ENCODE peak calls at places on chromosomes 4 and X, in eight cellular contexts. One of them, this sample, is unnamed.
A peak's percentile ranks its signal among the peaks of the same experiment; 100 is the strongest.

GRCh38 chr4:173346074-173346473 is 11.9 kb upstream of the HMGB2 start:
- DNase-seq in activated effector memory CD4-positive, alpha-beta T cell treated with Interleukin-2 at 50 U/mL for 16 hours: no peak
- DNase-seq in activated CD8-positive, alpha-beta memory T cell treated with anti-CD3 and anti-CD28 coated beads for 4 hours: no peak
- DNase-seq in HCEC 1CT: peak; percentile 65
- DNase-seq in GM04504: peak; percentile 46
- DNase-seq in activated naive CD4-positive, alpha-beta T cell: no peak
- DNase-seq in ACHN: peak; percentile 57
- DNase-seq in BJ: peak; percentile 78
- DNase-seq in this sample: peak; percentile 35

GRCh38 chr4:71607780-71608673 is 175.9 kb downstream of the GC start:
- DNase-seq in HCEC 1CT: peak; percentile 30
- DNase-seq in GM04504: no peak
- DNase-seq in activated naive CD4-positive, alpha-beta T cell: no peak
- DNase-seq in BJ: peak; percentile 3
- DNase-seq in ACHN: peak; percentile 37
- DNase-seq in activated effector memory CD4-positive, alpha-beta T cell treated with Interleukin-2 at 50 U/mL for 16 hours: no peak
- DNase-seq in activated CD8-positive, alpha-beta memory T cell treated with anti-CD3 and anti-CD28 coated beads for 4 hours: no peak
- DNase-seq in this sample: peak; percentile 7

GRCh38 chrX:14039344-14039743 is 9.7 kb upstream of the GEMIN8 start:
- DNase-seq in activated CD8-positive, alpha-beta memory T cell treated with anti-CD3 and anti-CD28 coated beads for 4 hours: no peak
- DNase-seq in ACHN: peak; percentile 23
- DNase-seq in BJ: no peak
- DNase-seq in activated effector memory CD4-positive, alpha-beta T cell treated with Interleukin-2 at 50 U/mL for 16 hours: peak; percentile 7
- DNase-seq in activated naive CD4-positive, alpha-beta T cell: peak; percentile 8
- DNase-seq in HCEC 1CT: peak; percentile 20
- DNase-seq in GM04504: no peak
- DNase-seq in this sample: peak; percentile 39

GRCh38 chr4:109614466-109614865 is 54.4 kb downstream of the MCUB start:
- DNase-seq in activated CD8-positive, alpha-beta memory T cell treated with anti-CD3 and anti-CD28 coated beads for 4 hours: no peak
- DNase-seq in activated naive CD4-positive, alpha-beta T cell: no peak
- DNase-seq in HCEC 1CT: no peak
- DNase-seq in activated effector memory CD4-positive, alpha-beta T cell treated with Interleukin-2 at 50 U/mL for 16 hours: no peak
- DNase-seq in BJ: no peak
- DNase-seq in ACHN: no peak
- DNase-seq in GM04504: no peak
- DNase-seq in this sample: no peak

GRCh38 chr4:80027611-80028010 is 45.4 kb downstream of the ANTXR2 start:
- DNase-seq in BJ: no peak
- DNase-seq in activated naive CD4-positive, alpha-beta T cell: no peak
- DNase-seq in activated effector memory CD4-positive, alpha-beta T cell treated with Interleukin-2 at 50 U/mL for 16 hours: no peak
- DNase-seq in GM04504: no peak
- DNase-seq in HCEC 1CT: no peak
- DNase-seq in ACHN: no peak
- DNase-seq in activated CD8-positive, alpha-beta memory T cell treated with anti-CD3 and anti-CD28 coated beads for 4 hours: no peak
- DNase-seq in this sample: no peak

GRCh38 chrX:29728639-29729038 is 486.7 kb upstream of the MAGEB2 start:
- DNase-seq in GM04504: no peak
- DNase-seq in ACHN: peak; percentile 0
- DNase-seq in BJ: no peak
- DNase-seq in activated naive CD4-positive, alpha-beta T cell: no peak
- DNase-seq in activated effector memory CD4-positive, alpha-beta T cell treated with Interleukin-2 at 50 U/mL for 16 hours: no peak
- DNase-seq in HCEC 1CT: peak; percentile 5
- DNase-seq in activated CD8-positive, alpha-beta memory T cell treated with anti-CD3 and anti-CD28 coated beads for 4 hours: no peak
- DNase-seq in this sample: peak; percentile 11

GRCh38 chrX:44596277-44596676 is 53.6 kb upstream of the FUNDC1 start:
- DNase-seq in activated effector memory CD4-positive, alpha-beta T cell treated with Interleukin-2 at 50 U/mL for 16 hours: no peak
- DNase-seq in ACHN: no peak
- DNase-seq in BJ: no peak
- DNase-seq in activated naive CD4-positive, alpha-beta T cell: no peak
- DNase-seq in GM04504: no peak
- DNase-seq in HCEC 1CT: no peak
- DNase-seq in activated CD8-positive, alpha-beta memory T cell treated with anti-CD3 and anti-CD28 coated beads for 4 hours: no peak
- DNase-seq in this sample: no peak

GRCh38 chr4:75598390-75598789 is 31.9 kb downstream of the CDKL2 start:
- DNase-seq in ACHN: peak; percentile 24
- DNase-seq in activated naive CD4-positive, alpha-beta T cell: no peak
- DNase-seq in HCEC 1CT: peak; percentile 16
- DNase-seq in BJ: peak; percentile 25
- DNase-seq in GM04504: peak; percentile 5
- DNase-seq in activated CD8-positive, alpha-beta memory T cell treated with anti-CD3 and anti-CD28 coated beads for 4 hours: no peak
- DNase-seq in activated effector memory CD4-positive, alpha-beta T cell treated with Interleukin-2 at 50 U/mL for 16 hours: no peak
- DNase-seq in this sample: peak; percentile 11

GRCh38 chr4:173535932-173536331 is 5.9 kb upstream of the HAND2 start:
- DNase-seq in activated CD8-positive, alpha-beta memory T cell treated with anti-CD3 and anti-CD28 coated beads for 4 hours: no peak
- DNase-seq in BJ: no peak
- DNase-seq in activated effector memory CD4-positive, alpha-beta T cell treated with Interleukin-2 at 50 U/mL for 16 hours: no peak
- DNase-seq in HCEC 1CT: no peak
- DNase-seq in ACHN: no peak
- DNase-seq in GM04504: no peak
- DNase-seq in activated naive CD4-positive, alpha-beta T cell: no peak
- DNase-seq in this sample: no peak

GRCh38 chrX:137428777-137429564 is 137.0 kb upstream of the ZIC3 start:
- DNase-seq in ACHN: no peak
- DNase-seq in activated effector memory CD4-positive, alpha-beta T cell treated with Interleukin-2 at 50 U/mL for 16 hours: no peak
- DNase-seq in GM04504: no peak
- DNase-seq in activated CD8-positive, alpha-beta memory T cell treated with anti-CD3 and anti-CD28 coated beads for 4 hours: no peak
- DNase-seq in BJ: no peak
- DNase-seq in activated naive CD4-positive, alpha-beta T cell: no peak
- DNase-seq in HCEC 1CT: no peak
- DNase-seq in this sample: no peak

GRCh38 chrX:21493226-21493850 is 119.1 kb downstream of the CNKSR2 start:
- DNase-seq in GM04504: peak; percentile 1
- DNase-seq in ACHN: no peak
- DNase-seq in HCEC 1CT: peak; percentile 34
- DNase-seq in activated effector memory CD4-positive, alpha-beta T cell treated with Interleukin-2 at 50 U/mL for 16 hours: no peak
- DNase-seq in BJ: no peak
- DNase-seq in activated naive CD4-positive, alpha-beta T cell: no peak
- DNase-seq in activated CD8-positive, alpha-beta memory T cell treated with anti-CD3 and anti-CD28 coated beads for 4 hours: no peak
- DNase-seq in this sample: no peak

GRCh38 chr4:11615601-11616000 is 186.9 kb upstream of the HS3ST1 start:
- DNase-seq in activated naive CD4-positive, alpha-beta T cell: no peak
- DNase-seq in ACHN: no peak
- DNase-seq in activated effector memory CD4-positive, alpha-beta T cell treated with Interleukin-2 at 50 U/mL for 16 hours: no peak
- DNase-seq in GM04504: no peak
- DNase-seq in HCEC 1CT: no peak
- DNase-seq in BJ: no peak
- DNase-seq in activated CD8-positive, alpha-beta memory T cell treated with anti-CD3 and anti-CD28 coated beads for 4 hours: no peak
- DNase-seq in this sample: no peak

GRCh38 chr4:175176710-175177109 is 258.6 kb downstream of the ADAM29 start:
- DNase-seq in ACHN: no peak
- DNase-seq in activated CD8-positive, alpha-beta memory T cell treated with anti-CD3 and anti-CD28 coated beads for 4 hours: no peak
- DNase-seq in BJ: no peak
- DNase-seq in GM04504: no peak
- DNase-seq in activated effector memory CD4-positive, alpha-beta T cell treated with Interleukin-2 at 50 U/mL for 16 hours: no peak
- DNase-seq in activated naive CD4-positive, alpha-beta T cell: no peak
- DNase-seq in HCEC 1CT: no peak
- DNase-seq in this sample: no peak

GRCh38 chr4:184028571-184028996 is 123.5 kb downstream of the STOX2 start:
- DNase-seq in BJ: no peak
- DNase-seq in GM04504: no peak
- DNase-seq in activated CD8-positive, alpha-beta memory T cell treated with anti-CD3 and anti-CD28 coated beads for 4 hours: no peak
- DNase-seq in HCEC 1CT: no peak
- DNase-seq in activated naive CD4-positive, alpha-beta T cell: peak; percentile 1
- DNase-seq in ACHN: no peak
- DNase-seq in activated effector memory CD4-positive, alpha-beta T cell treated with Interleukin-2 at 50 U/mL for 16 hours: peak; percentile 1
- DNase-seq in this sample: no peak

GRCh38 chrX:136065044-136065671 is 79.9 kb downstream of the SLC9A6 start:
- DNase-seq in HCEC 1CT: peak; percentile 73
- DNase-seq in activated CD8-positive, alpha-beta memory T cell treated with anti-CD3 and anti-CD28 coated beads for 4 hours: no peak
- DNase-seq in activated effector memory CD4-positive, alpha-beta T cell treated with Interleukin-2 at 50 U/mL for 16 hours: peak; percentile 8
- DNase-seq in activated naive CD4-positive, alpha-beta T cell: no peak
- DNase-seq in GM04504: no peak
- DNase-seq in BJ: no peak
- DNase-seq in ACHN: peak; percentile 9
- DNase-seq in this sample: no peak

GRCh38 chr4:81375745-81376144 is 96.0 kb downstream of the RASGEF1B start:
- DNase-seq in HCEC 1CT: no peak
- DNase-seq in activated effector memory CD4-positive, alpha-beta T cell treated with Interleukin-2 at 50 U/mL for 16 hours: no peak
- DNase-seq in ACHN: no peak
- DNase-seq in activated naive CD4-positive, alpha-beta T cell: no peak
- DNase-seq in GM04504: no peak
- DNase-seq in BJ: no peak
- DNase-seq in activated CD8-positive, alpha-beta memory T cell treated with anti-CD3 and anti-CD28 coated beads for 4 hours: no peak
- DNase-seq in this sample: no peak

GRCh38 chrX:154507673-154508072 is 8.4 kb downstream of the FAM3A start:
- DNase-seq in BJ: no peak
- DNase-seq in activated naive CD4-positive, alpha-beta T cell: no peak
- DNase-seq in activated effector memory CD4-positive, alpha-beta T cell treated with Interleukin-2 at 50 U/mL for 16 hours: no peak
- DNase-seq in HCEC 1CT: no peak
- DNase-seq in activated CD8-positive, alpha-beta memory T cell treated with anti-CD3 and anti-CD28 coated beads for 4 hours: no peak
- DNase-seq in ACHN: no peak
- DNase-seq in GM04504: no peak
- DNase-seq in this sample: no peak

GRCh38 chr4:15303052-15303641 is 124.7 kb upstream of the C1QTNF7 start:
- DNase-seq in ACHN: no peak
- DNase-seq in activated CD8-positive, alpha-beta memory T cell treated with anti-CD3 and anti-CD28 coated beads for 4 hours: no peak
- DNase-seq in HCEC 1CT: peak; percentile 86
- DNase-seq in BJ: peak; percentile 66
- DNase-seq in activated effector memory CD4-positive, alpha-beta T cell treated with Interleukin-2 at 50 U/mL for 16 hours: no peak
- DNase-seq in GM04504: peak; percentile 57
- DNase-seq in activated naive CD4-positive, alpha-beta T cell: no peak
- DNase-seq in this sample: peak; percentile 54